ENCODE peak calls at places on chromosomes 13 and 19, in six cellular contexts. One of them, this sample, is unnamed.
A peak's percentile ranks its signal among the peaks of the same experiment; 100 is the strongest.

GRCh38 chr13:51500687-51501086 is 47.9 kb upstream of the INTS6 start:
- DNase-seq in GM12891: no peak
- DNase-seq in K562: no peak
- DNase-seq in HepG2: no peak
- DNase-seq in H1: no peak
- DNase-seq in GM12878: no peak
- DNase-seq in this sample: no peak

GRCh38 chr19:664913-665443 is 2.0 kb upstream of the RNF126 start:
- DNase-seq in GM12891: peak; percentile 81
- DNase-seq in H1: peak; percentile 98
- DNase-seq in GM12878: no peak
- DNase-seq in HepG2: peak; percentile 74
- DNase-seq in K562: peak; percentile 84
- DNase-seq in this sample: peak; percentile 86

GRCh38 chr13:26051231-26052135 is at the start of gene SHISA2:
- DNase-seq in GM12878: no peak
- DNase-seq in GM12891: no peak
- DNase-seq in HepG2: no peak
- DNase-seq in K562: no peak
- DNase-seq in H1: peak; percentile 79
- DNase-seq in this sample: peak; percentile 39

GRCh38 chr19:38394488-38394887 is 6.0 kb downstream of the SPRED3 start:
- DNase-seq in K562: no peak
- DNase-seq in GM12891: no peak
- DNase-seq in H1: peak; percentile 95
- DNase-seq in GM12878: no peak
- DNase-seq in HepG2: peak; percentile 56
- DNase-seq in this sample: peak; percentile 61

GRCh38 chr13:68927387-68928026 is 1180.1 kb upstream of the ATXN8OS start:
- DNase-seq in GM12891: no peak
- DNase-seq in K562: peak; percentile 31
- DNase-seq in HepG2: peak; percentile 12
- DNase-seq in GM12878: no peak
- DNase-seq in H1: no peak
- DNase-seq in this sample: no peak

GRCh38 chr13:30045916-30046704 is 195.7 kb upstream of the UBL3 start:
- DNase-seq in HepG2: no peak
- DNase-seq in H1: peak; percentile 7
- DNase-seq in GM12891: no peak
- DNase-seq in GM12878: no peak
- DNase-seq in K562: no peak
- DNase-seq in this sample: no peak

GRCh38 chr19:5046339-5047039 is 77.6 kb downstream of the KDM4B start:
- DNase-seq in K562: no peak
- DNase-seq in H1: no peak
- DNase-seq in GM12891: no peak
- DNase-seq in GM12878: no peak
- DNase-seq in HepG2: peak; percentile 87
- DNase-seq in this sample: no peak

GRCh38 chr19:5575553-5575952 is 7.8 kb upstream of the TINCR start:
- DNase-seq in GM12891: no peak
- DNase-seq in K562: no peak
- DNase-seq in HepG2: no peak
- DNase-seq in H1: no peak
- DNase-seq in GM12878: no peak
- DNase-seq in this sample: no peak

GRCh38 chr19:330503-330902 is 14.1 kb downstream of the MIER2 start:
- DNase-seq in GM12891: no peak
- DNase-seq in GM12878: no peak
- DNase-seq in K562: no peak
- DNase-seq in H1: no peak
- DNase-seq in HepG2: no peak
- DNase-seq in this sample: no peak

DNA sequence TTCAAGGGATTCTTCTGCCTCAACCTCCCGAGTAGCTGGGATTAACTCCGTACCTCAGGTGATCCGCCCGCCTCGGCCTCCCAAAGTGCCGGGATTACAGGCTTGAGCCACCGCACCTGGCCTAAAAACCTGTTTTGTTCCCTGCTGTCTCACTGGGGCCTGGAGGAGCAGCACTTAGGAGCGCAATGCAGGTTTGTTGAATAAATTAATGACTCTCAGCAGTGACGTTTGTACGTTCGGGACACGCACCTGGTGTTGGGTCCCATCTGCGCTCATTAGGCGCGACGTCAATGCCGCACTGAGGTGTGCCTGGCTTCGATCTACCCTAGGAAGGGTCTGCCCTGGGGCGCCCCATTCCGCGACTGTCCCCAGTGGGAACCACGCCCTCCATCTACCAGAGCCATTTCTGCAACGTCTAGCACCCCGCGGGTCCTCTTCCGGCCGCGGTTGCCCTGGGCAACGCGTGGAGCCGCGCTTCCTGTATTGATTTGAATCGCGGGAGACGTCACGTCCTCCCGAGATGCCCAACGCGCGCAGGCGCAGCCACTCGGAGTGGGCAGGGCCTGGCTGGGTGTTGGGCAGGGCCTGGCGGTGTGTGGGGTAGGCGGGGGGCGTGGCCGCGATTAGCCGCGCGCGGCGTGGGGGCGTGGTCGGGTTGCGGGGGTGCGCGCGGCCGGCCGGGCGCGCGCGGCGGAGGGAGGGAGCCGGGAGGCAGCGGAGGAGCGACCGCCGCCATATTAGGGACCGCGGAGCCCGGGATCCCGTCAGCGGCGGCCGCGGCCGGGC is at the start of gene FZR1:
- DNase-seq in GM12891: peak; percentile 99
- DNase-seq in GM12878: peak; percentile 94
- DNase-seq in H1: peak; percentile 98
- DNase-seq in K562: peak; percentile 100
- DNase-seq in HepG2: peak; percentile 95
- DNase-seq in this sample: peak; percentile 98
- TF ChIP-seq POLR2A in GM12891: peak; percentile 63
- TF ChIP-seq POLR2A in GM12878: peak; percentile 85
- TF ChIP-seq POLR2A in H1: no peak
- TF ChIP-seq POLR2A in K562: peak; percentile 80
- TF ChIP-seq POLR2A in HepG2: peak; percentile 64
- TF ChIP-seq POLR2A in this sample: peak; percentile 62

GRCh38 chr19:10815007-10815531 is 20.9 kb downstream of the TMED1 start:
- DNase-seq in HepG2: no peak
- DNase-seq in H1: no peak
- DNase-seq in K562: no peak
- DNase-seq in GM12891: no peak
- DNase-seq in GM12878: no peak
- DNase-seq in this sample: no peak
- TF ChIP-seq TAF1 in HepG2: no peak
- TF ChIP-seq TAF1 in H1: no peak
- TF ChIP-seq TAF1 in K562: no peak
- TF ChIP-seq TAF1 in GM12891: no peak
- TF ChIP-seq TAF1 in GM12878: no peak
- TF ChIP-seq TAF1 in this sample: no peak

DNA sequence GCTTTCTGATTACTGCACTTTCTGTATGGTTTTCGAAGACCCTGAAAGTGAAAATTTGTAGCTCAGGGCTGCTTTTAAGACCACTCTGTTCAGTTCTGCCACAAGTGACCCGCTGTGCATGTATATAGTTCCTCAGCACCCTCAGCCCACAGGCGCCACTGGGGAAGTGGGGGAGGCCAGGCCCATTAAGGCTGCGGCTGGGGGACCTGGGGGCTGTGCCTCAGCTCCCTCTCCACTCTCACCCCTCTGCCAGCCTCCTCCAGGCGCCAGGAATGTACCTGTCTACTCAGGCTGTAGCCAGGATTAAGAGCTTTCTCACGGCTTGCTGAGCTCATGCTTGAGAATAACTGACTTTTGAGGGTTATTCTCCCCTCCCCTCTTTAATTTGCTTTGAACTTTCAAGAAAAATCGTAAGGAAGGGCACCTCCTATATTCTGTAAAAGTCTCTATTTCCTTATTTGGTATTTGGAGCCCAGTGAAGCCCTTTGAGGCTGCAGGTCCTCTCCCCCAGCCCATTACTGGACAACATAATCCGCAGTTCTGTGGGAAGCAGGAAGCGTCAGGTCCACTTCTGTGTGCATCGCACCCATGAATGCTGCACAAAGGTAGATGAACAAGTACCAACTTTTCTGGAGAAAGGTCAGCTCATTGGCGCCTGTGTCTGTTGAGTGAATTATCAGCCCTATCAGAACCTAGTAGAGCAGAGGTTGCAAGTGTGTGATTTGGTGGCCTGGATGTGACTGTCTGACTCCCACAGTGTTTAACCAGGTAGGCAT is 29.6 kb downstream of the GJA3 start:
- DNase-seq in HepG2: no peak
- DNase-seq in K562: no peak
- DNase-seq in H1: no peak
- DNase-seq in GM12891: no peak
- DNase-seq in GM12878: no peak
- DNase-seq in this sample: no peak
- TF ChIP-seq POLR2AphosphoS5 in HepG2: no peak
- TF ChIP-seq POLR2AphosphoS5 in K562: no peak
- TF ChIP-seq POLR2AphosphoS5 in H1: no peak
- TF ChIP-seq POLR2AphosphoS5 in GM12891: no peak
- TF ChIP-seq POLR2AphosphoS5 in GM12878: no peak
- TF ChIP-seq POLR2AphosphoS5 in this sample: no peak

DNA sequence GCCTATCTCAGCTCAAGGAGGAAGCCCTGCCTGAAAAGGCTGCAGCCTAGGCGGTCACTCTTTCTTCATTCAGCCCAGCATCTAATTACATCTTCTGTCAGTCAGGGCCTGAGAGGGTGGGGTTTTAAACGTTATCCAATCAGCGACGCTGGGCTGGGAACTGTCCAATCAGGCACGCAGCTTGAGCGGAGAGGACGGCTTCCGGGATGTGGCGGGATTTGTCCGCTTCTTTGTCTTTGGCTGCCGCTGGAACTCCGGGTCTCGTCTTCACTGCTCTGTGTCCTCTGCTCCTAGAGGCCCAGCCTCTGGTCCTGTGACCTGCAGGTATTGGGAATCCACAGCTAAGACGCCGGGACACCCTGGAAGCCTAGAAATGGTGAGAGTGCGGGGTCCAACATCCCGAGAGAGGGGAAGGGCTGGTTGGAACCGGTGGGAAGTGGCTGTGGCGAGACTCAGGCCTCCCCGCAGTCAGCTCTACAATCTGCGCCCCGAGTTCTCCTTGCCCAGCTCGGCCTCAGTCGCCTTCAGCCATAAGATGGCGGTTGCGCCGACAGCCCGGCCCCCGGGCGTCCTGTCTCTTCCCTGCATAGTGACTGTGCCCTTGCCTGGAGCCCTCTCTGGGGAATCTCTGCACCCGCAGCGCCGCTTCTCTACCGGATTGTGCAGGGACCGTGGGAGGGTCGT is at the start of gene ZNF738:
- DNase-seq in GM12878: peak; percentile 86
- DNase-seq in GM12891: peak; percentile 70
- DNase-seq in HepG2: peak; percentile 84
- DNase-seq in K562: peak; percentile 84
- DNase-seq in H1: peak; percentile 88
- DNase-seq in this sample: peak; percentile 74
- TF ChIP-seq POLR2A in GM12878: peak; percentile 85
- TF ChIP-seq POLR2A in GM12891: peak; percentile 74
- TF ChIP-seq POLR2A in HepG2: peak; percentile 53
- TF ChIP-seq POLR2A in K562: peak; percentile 65
- TF ChIP-seq POLR2A in H1: no peak
- TF ChIP-seq POLR2A in this sample: peak; percentile 87

DNA sequence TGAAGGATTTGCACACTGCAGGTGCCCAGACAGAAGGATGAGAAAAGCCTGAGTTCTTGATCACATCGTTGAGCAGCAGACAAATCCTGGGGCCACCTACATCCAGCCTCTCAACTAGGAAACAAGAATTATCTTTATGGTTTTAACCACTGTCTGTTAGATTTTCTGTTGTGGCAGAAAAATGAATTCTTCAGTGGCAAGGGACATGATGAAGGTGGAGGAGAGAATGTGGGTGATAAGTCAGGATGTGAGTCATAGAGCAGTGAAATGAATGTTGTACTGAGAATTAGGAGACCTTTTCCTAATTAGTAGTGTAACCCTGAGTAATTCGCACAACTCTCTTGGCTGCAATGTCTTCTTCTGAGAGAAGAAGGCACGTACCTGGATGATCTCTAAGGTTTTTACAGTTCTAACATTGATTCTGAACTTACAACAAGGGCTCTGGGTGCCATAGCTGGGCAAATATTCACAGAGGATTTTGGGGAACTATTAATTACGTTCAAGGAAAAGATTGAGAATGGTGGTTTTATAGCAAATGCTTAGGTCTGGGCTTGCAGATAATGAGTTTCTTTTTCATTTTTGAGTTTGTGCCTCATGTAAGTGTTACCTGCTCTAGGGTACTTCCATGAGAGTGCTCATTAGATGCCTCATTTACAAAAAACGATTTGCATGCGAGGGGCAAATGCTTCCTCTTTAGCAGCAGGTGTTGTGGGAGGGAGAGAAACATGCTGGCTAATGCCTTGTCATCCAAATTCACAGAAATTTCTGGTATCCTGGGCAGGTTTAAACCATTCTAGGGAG is 111.0 kb upstream of the KL start:
- DNase-seq in K562: no peak
- DNase-seq in GM12878: peak; percentile 78
- DNase-seq in HepG2: no peak
- DNase-seq in GM12891: peak; percentile 6
- DNase-seq in H1: no peak
- DNase-seq in this sample: peak; percentile 17
- TF ChIP-seq TAF1 in K562: no peak
- TF ChIP-seq TAF1 in GM12878: no peak
- TF ChIP-seq TAF1 in HepG2: no peak
- TF ChIP-seq TAF1 in GM12891: no peak
- TF ChIP-seq TAF1 in H1: no peak
- TF ChIP-seq TAF1 in this sample: no peak

DNA sequence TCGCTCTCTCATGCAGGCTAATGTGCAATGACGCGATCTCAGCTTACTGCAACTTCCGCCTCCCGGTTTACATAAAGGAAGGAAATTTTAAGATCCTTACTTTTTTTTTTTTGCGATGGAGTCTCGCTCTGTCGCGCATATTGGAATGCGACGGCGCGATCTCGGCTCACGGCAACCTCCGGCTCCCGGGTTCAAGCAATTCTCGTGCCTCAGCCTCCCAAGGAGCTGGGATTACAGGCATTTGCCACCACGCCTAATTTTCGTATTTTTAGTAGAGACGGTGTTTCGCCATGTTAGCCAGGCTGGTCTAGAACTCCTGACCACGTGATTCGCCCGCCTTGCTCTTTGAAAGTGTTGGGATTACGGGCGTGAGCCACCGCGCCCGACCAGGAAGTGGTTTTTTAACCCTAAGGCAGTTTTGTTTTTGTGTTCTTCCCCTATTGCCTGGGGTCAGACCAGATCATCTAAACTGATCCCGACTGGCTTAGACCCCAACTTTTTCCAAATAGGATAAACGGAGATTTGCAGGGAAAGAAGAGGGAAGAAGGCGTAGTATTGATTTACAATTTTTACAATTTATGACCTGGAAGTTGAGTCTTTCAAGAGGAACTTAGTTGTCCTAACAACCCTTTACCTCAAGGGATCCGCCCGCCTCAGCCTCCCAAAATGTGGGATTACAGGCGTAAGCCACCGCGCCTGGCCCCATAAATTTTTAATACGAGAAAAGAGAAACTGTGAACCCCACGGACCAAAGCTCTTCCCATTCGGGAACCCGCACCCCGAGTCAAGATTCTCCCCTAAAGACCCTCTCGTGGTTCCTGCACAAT is 142.0 kb downstream of the ZNF737 start:
- DNase-seq in GM12878: no peak
- DNase-seq in K562: peak; percentile 27
- DNase-seq in H1: peak; percentile 61
- DNase-seq in HepG2: no peak
- DNase-seq in GM12891: no peak
- DNase-seq in this sample: no peak
- TF ChIP-seq POLR2AphosphoS5 in GM12878: no peak
- TF ChIP-seq POLR2AphosphoS5 in K562: no peak
- TF ChIP-seq POLR2AphosphoS5 in H1: peak; percentile 88
- TF ChIP-seq POLR2AphosphoS5 in HepG2: no peak
- TF ChIP-seq POLR2AphosphoS5 in GM12891: no peak
- TF ChIP-seq POLR2AphosphoS5 in this sample: no peak

GRCh38 chr19:17336872-17337674 is at the start of gene GTPBP3:
- DNase-seq in HepG2: peak; percentile 99
- DNase-seq in GM12891: peak; percentile 93
- DNase-seq in GM12878: peak; percentile 96
- DNase-seq in K562: peak; percentile 100
- DNase-seq in H1: peak; percentile 94
- DNase-seq in this sample: peak; percentile 96
- TF ChIP-seq POLR2A in HepG2: peak; percentile 54
- TF ChIP-seq POLR2A in GM12891: peak; percentile 62
- TF ChIP-seq POLR2A in GM12878: peak; percentile 87
- TF ChIP-seq POLR2A in K562: peak; percentile 92
- TF ChIP-seq POLR2A in H1: no peak
- TF ChIP-seq POLR2A in this sample: peak; percentile 79